ENCODE peak calls at places on chromosomes 7 and 10, in six cellular contexts. H, Z, J, C, I and X are unnamed samples.

GRCh38 chr10:117461766-117462423 is 80.7 kb upstream of the EMX2 start:
- DNase-seq in Z (no peak), I (peak), C (peak), H (no peak), J (peak), X (no peak)

GRCh38 chr7:46810986-46811385 is 770.9 kb downstream of the TNS3 start:
- DNase-seq in H (no peak), Z (no peak), J (no peak), I (no peak), C (no peak), X (no peak)

GRCh38 chr10:119496282-119496681 is 46.2 kb downstream of the RGS10 start:
- DNase-seq in H (no peak), I (no peak), J (no peak), Z (no peak), C (no peak), X (no peak)

GRCh38 chr7:44145419-44145968 is 4.4 kb upstream of the MYL7 start:
- DNase-seq in Z (no peak), C (no peak), I (peak), H (peak), J (peak), X (peak)

GRCh38 chr10:15808204-15808797 is 52.0 kb downstream of the MINDY3 start:
- DNase-seq in I (no peak), C (no peak), J (no peak), H (no peak), Z (no peak), X (no peak)

GRCh38 chr10:31536297-31536696 is 217.3 kb downstream of the ZEB1 start:
- DNase-seq in J (no peak), I (no peak), Z (no peak), C (no peak), H (no peak), X (no peak)

GRCh38 chr7:117808273-117808868 is 64.9 kb downstream of the CTTNBP2 start:
- DNase-seq in I (peak), H (no peak), J (peak), C (no peak), Z (peak), X (no peak)

GRCh38 chr7:108415821-108416536 is 40.3 kb downstream of the NRCAM start:
- DNase-seq in H (no peak), C (peak), J (peak), I (no peak), Z (no peak), X (no peak)

GRCh38 chr7:94061316-94061715 is 57.2 kb upstream of the BET1 start:
- DNase-seq in I (no peak), H (no peak), Z (no peak), C (peak), J (no peak), X (no peak)

GRCh38 chr10:79021331-79021907 is 47.3 kb upstream of the ZMIZ1 start:
- DNase-seq in C (no peak), I (no peak), Z (no peak), J (no peak), H (no peak), X (no peak)

GRCh38 chr7:14381936-14382335 is 392.5 kb upstream of the ETV1 start:
- DNase-seq in Z (no peak), J (no peak), I (no peak), H (no peak), C (no peak), X (no peak)

GRCh38 chr7:114823290-114823689 is 98.6 kb upstream of the MDFIC start:
- DNase-seq in C (no peak), Z (no peak), J (no peak), H (no peak), I (no peak), X (no peak)

GRCh38 chr10:6542999-6543430 is 37.1 kb downstream of the PRKCQ start:
- DNase-seq in Z (no peak), I (no peak), C (no peak), H (peak), J (no peak), X (no peak)

GRCh38 chr7:57867884-57868701 is 418.1 kb downstream of the ZNF716 start:
- DNase-seq in Z (no peak), C (no peak), I (no peak), H (no peak), J (no peak), X (peak)

GRCh38 chr10:29007748-29008610 is 280.9 kb upstream of the LYZL1 start:
- DNase-seq in I (no peak), J (no peak), C (no peak), H (no peak), Z (no peak), X (no peak)

GRCh38 chr7:1407883-1408282 is 51.4 kb downstream of the MICALL2 start:
- DNase-seq in H (no peak), C (no peak), Z (no peak), I (no peak), J (no peak), X (no peak)